ENCODE peak calls at places on chromosomes 6 and 20, in seven cellular contexts. Q is activated T-helper 1 cell treated with Interleukin-2 at 50 U/mL for 16 hours; N is CD4-positive, alpha-beta T cell; V is EL; X is PC-9; B is CD8-positive, alpha-beta memory T cell; M is fibroblast of the conjunctiva. O is an unnamed sample.

GRCh38 chr20:38831995-38832620 is 26.6 kb downstream of the PPP1R16B start:
- DNase-seq in Q (no peak), N (no peak), V (no peak), X (no peak), B (no peak), M (no peak), O (no peak)

GRCh38 chr6:38997128-38997761 is 51.3 kb upstream of the GLP1R start:
- DNase-seq in Q (no peak), N (peak; percentile 12), V (peak; percentile 21), X (no peak), B (no peak), M (peak; percentile 3), O (peak; percentile 7)

GRCh38 chr6:120214097-120214496 is 864.5 kb upstream of the MAN1A1 start:
- DNase-seq in Q (no peak), N (no peak), V (no peak), X (no peak), B (no peak), M (no peak), O (no peak)

GRCh38 chr20:62944184-62944583 is 6.2 kb downstream of the GID8 start:
- DNase-seq in Q (no peak), N (no peak), V (no peak), X (no peak), B (no peak), M (no peak), O (no peak)

GRCh38 chr6:145372671-145373123 is 362.6 kb downstream of the EPM2A start:
- DNase-seq in Q (no peak), N (no peak), V (peak; percentile 78), X (no peak), B (peak; percentile 3), M (no peak), O (no peak)

GRCh38 chr20:40663304-40663703 is 25.7 kb downstream of the MAFB start:
- DNase-seq in Q (no peak), N (no peak), V (no peak), X (no peak), B (no peak), M (no peak), O (no peak)

GRCh38 chr6:25777856-25778649 is 23.5 kb downstream of the SLC17A4 start:
- DNase-seq in Q (no peak), N (no peak), V (no peak), X (no peak), B (no peak), M (no peak), O (no peak)

GRCh38 chr6:170174771-170175643 is 115.9 kb downstream of the DLL1 start:
- DNase-seq in Q (no peak), N (no peak), V (no peak), X (no peak), B (no peak), M (no peak), O (no peak)

GRCh38 chr6:108737594-108738546 is 110.4 kb upstream of the ARMC2 start:
- DNase-seq in Q (no peak), N (no peak), V (peak; percentile 99), X (peak; percentile 84), B (no peak), M (peak; percentile 79), O (no peak)

GRCh38 chr20:50285376-50286173 is 94.9 kb downstream of the CEBPB start:
- DNase-seq in Q (no peak), N (no peak), V (peak; percentile 74), X (no peak), B (no peak), M (peak; percentile 47), O (no peak)

GRCh38 chr20:891121-892080 is 24.7 kb downstream of the ANGPT4 start:
- DNase-seq in Q (no peak), N (no peak), V (no peak), X (no peak), B (no peak), M (no peak), O (no peak)

GRCh38 chr20:46243707-46244628 is 64.3 kb downstream of the CDH22 start:
- DNase-seq in Q (no peak), N (no peak), V (peak; percentile 32), X (no peak), B (no peak), M (no peak), O (no peak)

GRCh38 chr6:168606722-168607121 is 165.7 kb downstream of the SMOC2 start:
- DNase-seq in Q (no peak), N (no peak), V (no peak), X (no peak), B (no peak), M (no peak), O (no peak)

O was measured in naive thymus-derived CD8-positive, alpha-beta T cell.